ENCODE peak calls at places on chromosomes 4 and X, in ten cellular contexts. F, J, A, R, T, E, K, Y, M and G are unnamed samples.

GRCh38 chr4:14234330-14234729 is 606.8 kb upstream of the BOD1L1 start:
- DNase-seq in Y (no peak), A (no peak), T (no peak), M (no peak), R (no peak), J (no peak), F (no peak), K (no peak), E (no peak), G (peak)

GRCh38 chr4:7507381-7507780 is 72.7 kb upstream of the PSAPL1 start:
- DNase-seq in F (no peak), Y (no peak), J (no peak), K (no peak), M (no peak), E (no peak), T (peak), R (no peak), A (no peak), G (no peak)

GRCh38 chr4:109072595-109072994 is 229.9 kb downstream of the COL25A1 start:
- DNase-seq in A (no peak), Y (no peak), T (peak), M (no peak), F (no peak), E (peak), K (no peak), J (no peak), R (peak), G (peak)

GRCh38 chr4:123250843-123251242 is 145.8 kb upstream of the SPRY1 start:
- DNase-seq in A (no peak), T (peak), J (no peak), M (no peak), Y (peak), F (no peak), R (no peak), K (no peak), E (no peak), G (peak)

GRCh38 chr4:17059192-17059634 is 160.8 kb upstream of the LDB2 start:
- DNase-seq in E (no peak), R (peak), K (no peak), T (peak), M (no peak), J (no peak), F (no peak), Y (peak), A (no peak), G (peak)

GRCh38 chr4:7928711-7929505 is 10.8 kb downstream of the AFAP1 start:
- DNase-seq in M (peak), A (no peak), J (no peak), F (no peak), T (peak), K (no peak), R (peak), Y (no peak), E (no peak), G (peak)

GRCh38 chr4:14446311-14446710 is 556.0 kb upstream of the CPEB2 start:
- DNase-seq in T (no peak), Y (no peak), A (no peak), F (no peak), K (no peak), E (peak), J (no peak), R (no peak), M (no peak), G (peak)

GRCh38 chr4:504076-504475 is 5.1 kb downstream of the PIGG start:
- DNase-seq in M (no peak), Y (peak), R (no peak), K (no peak), E (no peak), J (no peak), A (no peak), F (no peak), T (no peak), G (peak)

GRCh38 chr4:126057371-126057770 is 742.6 kb downstream of the FAT4 start:
- DNase-seq in R (no peak), E (no peak), M (no peak), J (no peak), K (no peak), F (no peak), T (no peak), A (no peak), Y (no peak), G (no peak)

GRCh38 chr4:54661686-54662085 is 3.9 kb downstream of the KIT start:
- DNase-seq in F (no peak), M (no peak), E (peak), R (no peak), T (peak), K (no peak), Y (no peak), A (no peak), J (no peak), G (peak)

GRCh38 chr4:88613417-88613875 is 21.2 kb downstream of the HERC3 start:
- DNase-seq in J (peak), K (peak), Y (no peak), T (no peak), A (peak), F (peak), E (no peak), R (peak), M (peak), G (no peak)

GRCh38 chr4:8198906-8199593 is at the start of gene SH3TC1:
- DNase-seq in A (peak), M (peak), J (peak), R (peak), K (peak), E (peak), Y (peak), F (peak), T (peak), G (peak)

GRCh38 chrX:16320765-16321355 is 153.6 kb downstream of the MAGEB17 start:
- DNase-seq in A (no peak), T (peak), J (no peak), E (peak), Y (no peak), R (no peak), K (no peak), F (no peak), M (no peak), G (peak)